ENCODE peak calls at places on chromosomes 7 and 10, in four cellular contexts. One of them, this sample, is unnamed.

GRCh38 chr10:19668104-19668503 is 148.1 kb upstream of the PLXDC2 start:
- DNase-seq in CD4-positive, CD25-positive, alpha-beta regulatory T cell: no peak
- DNase-seq in brain microvascular endothelial cell: no peak
- DNase-seq in tibial artery: no peak
- DNase-seq in this sample: no peak

GRCh38 chr7:64882341-64883112 is 20.5 kb upstream of the ZNF273 start:
- DNase-seq in tibial artery: peak
- DNase-seq in brain microvascular endothelial cell: no peak
- DNase-seq in CD4-positive, CD25-positive, alpha-beta regulatory T cell: no peak
- DNase-seq in this sample: no peak

GRCh38 chr10:17062493-17063487 is 66.8 kb downstream of the CUBN start:
- DNase-seq in brain microvascular endothelial cell: peak
- DNase-seq in CD4-positive, CD25-positive, alpha-beta regulatory T cell: no peak
- DNase-seq in tibial artery: peak
- DNase-seq in this sample: no peak

GRCh38 chr10:18577823-18578685 is 73.3 kb downstream of the NSUN6 start:
- DNase-seq in CD4-positive, CD25-positive, alpha-beta regulatory T cell: no peak
- DNase-seq in tibial artery: no peak
- DNase-seq in brain microvascular endothelial cell: no peak
- DNase-seq in this sample: no peak

GRCh38 chr10:47244560-47245500 is 55.2 kb upstream of the GDF10 start:
- DNase-seq in CD4-positive, CD25-positive, alpha-beta regulatory T cell: no peak
- DNase-seq in brain microvascular endothelial cell: no peak
- DNase-seq in tibial artery: peak
- DNase-seq in this sample: no peak

GRCh38 chr10:133448120-133448519 is 5.6 kb upstream of the SCART1 start:
- DNase-seq in CD4-positive, CD25-positive, alpha-beta regulatory T cell: no peak
- DNase-seq in tibial artery: no peak
- DNase-seq in brain microvascular endothelial cell: no peak
- DNase-seq in this sample: no peak

GRCh38 chr7:134613623-134614347 is 32.9 kb upstream of the BPGM start:
- DNase-seq in brain microvascular endothelial cell: peak
- DNase-seq in tibial artery: peak
- DNase-seq in CD4-positive, CD25-positive, alpha-beta regulatory T cell: no peak
- DNase-seq in this sample: no peak

GRCh38 chr7:105690286-105690915 is 109.1 kb upstream of the EFCAB10 start:
- DNase-seq in tibial artery: no peak
- DNase-seq in brain microvascular endothelial cell: no peak
- DNase-seq in CD4-positive, CD25-positive, alpha-beta regulatory T cell: no peak
- DNase-seq in this sample: no peak

GRCh38 chr10:117536862-117537435 is 5.6 kb upstream of the EMX2 start:
- DNase-seq in tibial artery: no peak
- DNase-seq in brain microvascular endothelial cell: no peak
- DNase-seq in CD4-positive, CD25-positive, alpha-beta regulatory T cell: no peak
- DNase-seq in this sample: no peak

GRCh38 chr10:115093776-115094361 is 704 bp downstream of the ATRNL1 start:
- DNase-seq in CD4-positive, CD25-positive, alpha-beta regulatory T cell: no peak
- DNase-seq in tibial artery: no peak
- DNase-seq in brain microvascular endothelial cell: no peak
- DNase-seq in this sample: no peak

GRCh38 chr7:12257582-12257981 is 46.5 kb downstream of the TMEM106B start:
- DNase-seq in CD4-positive, CD25-positive, alpha-beta regulatory T cell: peak
- DNase-seq in tibial artery: no peak
- DNase-seq in brain microvascular endothelial cell: peak
- DNase-seq in this sample: peak

GRCh38 chr7:78634073-78634472 is 819.4 kb downstream of the MAGI2 start:
- DNase-seq in tibial artery: no peak
- DNase-seq in CD4-positive, CD25-positive, alpha-beta regulatory T cell: no peak
- DNase-seq in brain microvascular endothelial cell: no peak
- DNase-seq in this sample: no peak

GRCh38 chr7:142134944-142135343 is 23.4 kb downstream of the MGAM2 start:
- DNase-seq in CD4-positive, CD25-positive, alpha-beta regulatory T cell: no peak
- DNase-seq in brain microvascular endothelial cell: no peak
- DNase-seq in tibial artery: no peak
- DNase-seq in this sample: no peak

GRCh38 chr10:101385866-101386658 is 32.1 kb downstream of the BTRC start:
- DNase-seq in brain microvascular endothelial cell: no peak
- DNase-seq in CD4-positive, CD25-positive, alpha-beta regulatory T cell: no peak
- DNase-seq in tibial artery: no peak
- DNase-seq in this sample: no peak

GRCh38 chr10:119457966-119458766 is 84.4 kb downstream of the RGS10 start:
- DNase-seq in tibial artery: no peak
- DNase-seq in brain microvascular endothelial cell: no peak
- DNase-seq in CD4-positive, CD25-positive, alpha-beta regulatory T cell: no peak
- DNase-seq in this sample: no peak

GRCh38 chr10:28256776-28257175 is 46.1 kb downstream of the MPP7 start:
- DNase-seq in tibial artery: no peak
- DNase-seq in brain microvascular endothelial cell: no peak
- DNase-seq in CD4-positive, CD25-positive, alpha-beta regulatory T cell: no peak
- DNase-seq in this sample: no peak

DNA sequence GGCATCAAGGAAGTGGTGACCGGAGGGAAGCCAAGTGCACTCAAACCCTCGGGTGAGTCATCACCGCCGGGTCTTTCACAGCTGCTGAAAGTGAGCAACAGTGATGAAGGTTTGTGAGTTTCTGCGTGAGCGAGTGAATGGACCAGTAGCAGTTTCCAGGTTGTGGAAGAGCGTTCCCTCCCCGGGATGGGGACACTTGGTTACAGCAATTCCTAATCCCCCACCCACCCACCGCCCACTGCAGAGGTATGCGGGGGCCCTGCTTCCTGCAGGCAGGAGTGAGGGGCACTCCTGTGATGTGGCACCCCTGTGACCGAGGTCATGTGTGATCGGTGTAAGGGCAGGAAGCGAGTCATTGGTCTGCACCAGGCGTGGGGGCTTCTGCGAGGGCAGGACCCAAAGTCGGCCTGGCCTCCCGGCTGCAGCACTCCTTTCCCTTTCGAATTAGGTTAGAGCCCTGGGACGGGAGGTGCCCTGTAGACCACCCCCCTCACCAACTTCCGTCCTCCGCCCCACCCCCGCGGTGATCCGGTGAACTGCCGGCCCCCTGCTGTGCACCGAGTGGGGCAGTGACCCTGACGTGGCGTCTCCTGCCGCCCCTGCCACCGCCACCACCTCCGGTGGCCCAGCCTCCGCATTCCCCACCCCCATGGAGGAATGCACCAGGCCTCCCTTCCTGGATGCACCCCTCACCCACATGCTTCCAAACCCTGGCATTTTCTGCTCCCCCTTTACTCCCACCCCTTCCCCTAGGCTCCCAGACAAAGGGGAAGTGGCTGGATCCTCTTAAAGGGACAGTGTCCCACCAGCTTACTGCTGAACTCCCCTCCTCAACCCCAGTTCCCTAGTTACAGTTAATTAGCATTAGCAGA is 10.9 kb downstream of the LIMK1 start:
- DNase-seq in CD4-positive, CD25-positive, alpha-beta regulatory T cell: peak
- DNase-seq in tibial artery: peak
- DNase-seq in brain microvascular endothelial cell: peak
- DNase-seq in this sample: peak
- H3K4me3 ChIP-seq in CD4-positive, CD25-positive, alpha-beta regulatory T cell: peak
- H3K4me3 ChIP-seq in tibial artery: peak
- H3K4me3 ChIP-seq in brain microvascular endothelial cell: peak
- H3K4me3 ChIP-seq in this sample: peak

GRCh38 chr10:77905086-77905735 is 21.3 kb downstream of the DLG5 start:
- DNase-seq in brain microvascular endothelial cell: no peak
- DNase-seq in tibial artery: no peak
- DNase-seq in CD4-positive, CD25-positive, alpha-beta regulatory T cell: no peak
- DNase-seq in this sample: no peak

GRCh38 chr10:77909755-77910375 is 16.7 kb downstream of the DLG5 start:
- DNase-seq in CD4-positive, CD25-positive, alpha-beta regulatory T cell: no peak
- DNase-seq in tibial artery: peak
- DNase-seq in brain microvascular endothelial cell: peak
- DNase-seq in this sample: no peak

GRCh38 chr10:77907900-77908717 is 18.4 kb downstream of the DLG5 start:
- DNase-seq in tibial artery: no peak
- DNase-seq in CD4-positive, CD25-positive, alpha-beta regulatory T cell: no peak
- DNase-seq in brain microvascular endothelial cell: no peak
- DNase-seq in this sample: peak

GRCh38 chr10:77909021-77909754 is 17.4 kb downstream of the DLG5 start:
- DNase-seq in tibial artery: no peak
- DNase-seq in brain microvascular endothelial cell: no peak
- DNase-seq in CD4-positive, CD25-positive, alpha-beta regulatory T cell: no peak
- DNase-seq in this sample: no peak

GRCh38 chr10:77906863-77907861 is 19.4 kb downstream of the DLG5 start:
- DNase-seq in CD4-positive, CD25-positive, alpha-beta regulatory T cell: no peak
- DNase-seq in tibial artery: no peak
- DNase-seq in brain microvascular endothelial cell: no peak
- DNase-seq in this sample: no peak
- H3K27ac ChIP-seq in CD4-positive, CD25-positive, alpha-beta regulatory T cell: no peak
- H3K27ac ChIP-seq in tibial artery: no peak
- H3K27ac ChIP-seq in brain microvascular endothelial cell: no peak
- H3K27ac ChIP-seq in this sample: no peak

DNA sequence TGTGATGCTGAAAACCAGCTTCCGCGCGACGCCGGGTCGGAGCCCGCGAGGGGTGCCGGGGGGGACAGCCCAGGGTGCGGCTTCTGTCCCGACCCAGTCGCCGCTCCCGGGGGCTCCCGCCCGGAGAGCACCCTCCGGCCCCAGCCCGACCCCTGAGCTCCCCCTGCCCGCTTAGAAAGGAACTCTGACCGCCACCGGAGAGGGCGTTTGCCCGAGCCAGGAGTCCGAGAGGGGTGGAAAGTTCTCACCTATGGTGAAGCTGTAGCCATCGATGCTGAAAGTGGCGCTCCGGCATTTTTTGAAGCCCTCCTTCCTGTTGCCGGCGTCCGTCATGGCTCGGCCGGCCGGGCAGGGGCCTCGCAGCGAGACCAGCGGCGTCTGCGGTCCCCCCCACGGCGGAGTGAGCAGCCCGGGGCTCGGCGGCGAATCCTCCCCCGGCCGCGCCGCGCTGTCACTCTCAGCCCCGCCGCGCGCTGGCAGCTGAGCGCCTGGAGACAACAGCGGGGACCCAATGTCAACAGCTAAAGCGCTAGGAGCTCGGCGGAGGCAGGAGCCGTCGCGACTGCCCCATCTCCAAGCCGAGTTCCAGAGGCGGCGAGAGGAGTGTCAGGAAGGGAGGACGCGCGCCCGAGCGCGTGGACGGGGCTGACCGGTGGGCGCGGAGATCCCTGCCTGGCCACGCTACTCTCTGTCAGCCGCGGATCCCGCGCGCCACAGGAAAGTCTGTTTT is 191.6 kb downstream of the LSM5 start:
- DNase-seq in tibial artery: no peak
- DNase-seq in CD4-positive, CD25-positive, alpha-beta regulatory T cell: no peak
- DNase-seq in brain microvascular endothelial cell: no peak
- DNase-seq in this sample: no peak
- H3K4me3 ChIP-seq in tibial artery: peak
- H3K4me3 ChIP-seq in CD4-positive, CD25-positive, alpha-beta regulatory T cell: no peak
- H3K4me3 ChIP-seq in brain microvascular endothelial cell: peak
- H3K4me3 ChIP-seq in this sample: no peak

GRCh38 chr7:29296421-29296820 is 101.8 kb downstream of the CHN2 start:
- DNase-seq in tibial artery: no peak
- DNase-seq in CD4-positive, CD25-positive, alpha-beta regulatory T cell: no peak
- DNase-seq in brain microvascular endothelial cell: no peak
- DNase-seq in this sample: no peak
- H3K27ac ChIP-seq in tibial artery: no peak
- H3K27ac ChIP-seq in CD4-positive, CD25-positive, alpha-beta regulatory T cell: no peak
- H3K27ac ChIP-seq in brain microvascular endothelial cell: no peak
- H3K27ac ChIP-seq in this sample: no peak

GRCh38 chr10:33396938-33397337 is 62.5 kb upstream of the NRP1 start:
- DNase-seq in brain microvascular endothelial cell: no peak
- DNase-seq in CD4-positive, CD25-positive, alpha-beta regulatory T cell: no peak
- DNase-seq in tibial artery: no peak
- DNase-seq in this sample: no peak
- H3K4me3 ChIP-seq in brain microvascular endothelial cell: no peak
- H3K4me3 ChIP-seq in CD4-positive, CD25-positive, alpha-beta regulatory T cell: no peak
- H3K4me3 ChIP-seq in tibial artery: no peak
- H3K4me3 ChIP-seq in this sample: no peak

DNA sequence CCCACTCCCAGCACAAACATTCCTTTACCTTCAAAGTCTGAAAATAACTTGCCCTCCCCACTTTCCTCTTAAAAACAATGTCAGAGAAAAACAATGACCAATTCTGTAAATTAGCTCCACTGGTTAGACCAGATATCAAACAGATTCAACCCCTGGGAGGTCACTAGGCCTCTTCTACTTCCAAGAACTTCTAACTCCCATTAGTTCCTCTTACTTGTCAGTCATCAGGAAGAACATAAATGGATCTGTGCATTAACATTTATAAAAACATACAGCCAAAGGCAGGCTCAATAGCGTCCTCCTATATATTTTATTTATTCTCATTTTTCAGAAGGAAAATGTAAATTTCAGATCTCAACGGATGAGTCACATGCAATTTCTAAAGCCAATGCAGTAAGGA is 2.2 kb downstream of the ELAPOR2 start:
- DNase-seq in brain microvascular endothelial cell: no peak
- DNase-seq in CD4-positive, CD25-positive, alpha-beta regulatory T cell: no peak
- DNase-seq in tibial artery: no peak
- DNase-seq in this sample: no peak
- H3K27ac ChIP-seq in brain microvascular endothelial cell: no peak
- H3K27ac ChIP-seq in CD4-positive, CD25-positive, alpha-beta regulatory T cell: no peak
- H3K27ac ChIP-seq in tibial artery: no peak
- H3K27ac ChIP-seq in this sample: no peak

GRCh38 chr10:96306516-96306915 is 2.3 kb downstream of the DNTT start:
- DNase-seq in brain microvascular endothelial cell: no peak
- DNase-seq in CD4-positive, CD25-positive, alpha-beta regulatory T cell: no peak
- DNase-seq in tibial artery: peak
- DNase-seq in this sample: peak
- H3K4me3 ChIP-seq in brain microvascular endothelial cell: no peak
- H3K4me3 ChIP-seq in CD4-positive, CD25-positive, alpha-beta regulatory T cell: no peak
- H3K4me3 ChIP-seq in tibial artery: no peak
- H3K4me3 ChIP-seq in this sample: peak

GRCh38 chr7:155665079-155665956 is 20.9 kb downstream of the RBM33 start:
- DNase-seq in tibial artery: no peak
- DNase-seq in CD4-positive, CD25-positive, alpha-beta regulatory T cell: no peak
- DNase-seq in brain microvascular endothelial cell: no peak
- DNase-seq in this sample: no peak
- H3K27ac ChIP-seq in tibial artery: no peak
- H3K27ac ChIP-seq in CD4-positive, CD25-positive, alpha-beta regulatory T cell: no peak
- H3K27ac ChIP-seq in brain microvascular endothelial cell: peak
- H3K27ac ChIP-seq in this sample: peak

DNA sequence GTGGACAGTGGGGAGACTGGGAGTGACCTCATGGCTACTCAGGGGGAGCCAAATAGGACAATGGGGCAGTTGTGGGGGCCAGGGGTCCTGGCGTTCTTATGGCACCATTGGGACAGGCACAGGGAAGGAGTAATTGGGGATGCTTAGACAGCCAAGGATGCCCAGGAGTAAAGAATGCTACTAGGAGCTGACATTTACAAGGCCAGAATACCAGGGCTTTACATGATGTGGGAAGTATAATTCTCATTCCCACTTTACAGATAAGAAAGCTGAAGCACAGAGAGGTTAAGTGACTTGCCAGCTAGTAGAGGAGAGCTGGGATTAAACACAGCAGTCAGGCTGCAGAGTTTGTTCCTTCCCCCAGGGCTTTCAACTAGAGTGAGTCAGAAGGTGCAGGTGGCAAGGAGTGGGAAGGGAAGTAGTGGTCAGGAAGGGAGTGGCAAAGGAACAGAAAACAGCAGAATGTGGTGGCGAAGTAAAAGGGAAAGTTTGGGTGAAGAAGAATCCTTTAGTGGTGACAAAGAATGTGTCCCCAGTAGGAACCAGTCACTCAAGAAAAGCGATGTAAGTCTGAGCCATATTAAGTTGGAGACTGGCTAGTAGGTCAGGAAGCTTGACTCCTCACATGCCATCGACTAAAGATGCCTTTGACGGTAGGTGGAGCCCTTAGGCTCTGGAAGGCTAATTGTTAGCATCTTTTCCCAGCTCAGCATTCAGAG is 32.8 kb downstream of the CPVL start:
- DNase-seq in tibial artery: no peak
- DNase-seq in brain microvascular endothelial cell: peak
- DNase-seq in CD4-positive, CD25-positive, alpha-beta regulatory T cell: no peak
- DNase-seq in this sample: peak
- H3K4me3 ChIP-seq in tibial artery: no peak
- H3K4me3 ChIP-seq in brain microvascular endothelial cell: no peak
- H3K4me3 ChIP-seq in CD4-positive, CD25-positive, alpha-beta regulatory T cell: no peak
- H3K4me3 ChIP-seq in this sample: no peak